ENCODE peak calls at places on chromosomes 11 and 22, in five cellular contexts. J is upper lobe of right lung, Q is endodermal cell, C is heart left ventricle, S is esophagus squamous epithelium. N is an unnamed sample. For H3K36me3 and H3K4me1, the result is how much of the 10 kb centered on the place peaks cover.

GRCh38 chr22:24523873-24524272 is 28.7 kb downstream of the UPB1 start:
- DNase-seq in J (no peak), Q (no peak), C (no peak), S (no peak), N (no peak)

GRCh38 chr11:94873910-94874575 is 99.3 kb downstream of the CWC15 start:
- DNase-seq in J (no peak), Q (peak), C (no peak), S (no peak), N (no peak)

GRCh38 chr11:67657300-67657699 is 6.8 kb upstream of the ACY3 start:
- DNase-seq in J (no peak), Q (no peak), C (no peak), S (no peak), N (no peak)

GRCh38 chr11:116072133-116072532 is 567.9 kb upstream of the CADM1 start:
- DNase-seq in J (no peak), Q (peak), C (no peak), S (no peak), N (no peak)

GRCh38 chr11:122115520-122116343 is at the start of gene BLID:
- DNase-seq in J (peak), Q (peak), C (no peak), S (no peak), N (no peak)

GRCh38 chr22:26751217-26751616 is 93.8 kb downstream of the MIAT start:
- DNase-seq in J (no peak), Q (peak), C (peak), S (no peak), N (no peak)

GRCh38 chr11:43974830-43975229 is 32.4 kb downstream of the C11orf96 start:
- DNase-seq in J (no peak), Q (no peak), C (no peak), S (no peak), N (no peak)

GRCh38 chr11:120400564-120401364 is 64.6 kb downstream of the ARHGEF12 start:
- DNase-seq in J (no peak), Q (no peak), C (no peak), S (no peak), N (no peak)

GRCh38 chr11:125404811-125405481 is 91.1 kb downstream of the FEZ1 start:
- DNase-seq in J (peak), Q (peak), C (peak), S (no peak), N (peak)

GRCh38 chr11:129252621-129253020 is 60.5 kb upstream of the ARHGAP32 start:
- DNase-seq in J (no peak), Q (peak), C (no peak), S (no peak), N (no peak)

GRCh38 chr11:35615911-35616900 is 2.1 kb upstream of the FJX1 start:
- DNase-seq in J (no peak), Q (no peak), C (no peak), S (no peak), N (no peak)

GRCh38 chr22:28799125-28799833 is 1.1 kb downstream of the XBP1 start:
- DNase-seq in J (no peak), Q (no peak), C (peak), S (no peak), N (no peak)

GRCh38 chr22:37726240-37726887 is 29.5 kb downstream of the TRIOBP start:
- DNase-seq in J (no peak), Q (no peak), C (no peak), S (no peak), N (no peak)

GRCh38 chr11:28858076-28858475 is 749.9 kb downstream of the METTL15 start:
- DNase-seq in J (no peak), Q (no peak), C (no peak), S (no peak), N (no peak)

GRCh38 chr11:35632301-35632700 is 14.0 kb downstream of the FJX1 start:
- DNase-seq in J (no peak), Q (no peak), C (no peak), S (no peak), N (no peak)

GRCh38 chr11:75582935-75583709 is 21.1 kb downstream of the SERPINH1 start:
- DNase-seq in J (peak), Q (peak), C (peak), S (no peak), N (peak)

GRCh38 chr11:35012467-35013191 is 96.2 kb downstream of the PDHX start:
- DNase-seq in J (no peak), Q (no peak), C (no peak), S (no peak), N (no peak)

GRCh38 chr11:12800032-12800671 is 125.9 kb downstream of the TEAD1 start:
- DNase-seq in J (no peak), Q (peak), C (no peak), S (no peak), N (no peak)

GRCh38 chr11:9633674-9634073 is 30.2 kb upstream of the SWAP70 start:
- DNase-seq in J (no peak), Q (no peak), C (no peak), S (no peak), N (no peak)

GRCh38 chr22:32723632-32724031 is 77.9 kb upstream of the TIMP3 start:
- DNase-seq in J (peak), Q (no peak), C (peak), S (no peak), N (peak)

GRCh38 chr11:128298271-128298670 is 289.1 kb downstream of the ETS1 start:
- DNase-seq in J (no peak), Q (no peak), C (no peak), S (no peak), N (no peak)

GRCh38 chr11:46601129-46601528 is 7.3 kb upstream of the AMBRA1 start:
- DNase-seq in J (no peak), Q (no peak), C (no peak), S (no peak), N (no peak)

GRCh38 chr11:118916842-118917388 is 8.8 kb downstream of the BCL9L start:
- DNase-seq in J (no peak), Q (peak), C (no peak), S (no peak), N (no peak)

GRCh38 chr11:109040303-109040702 is 375.4 kb downstream of the DDX10 start:
- DNase-seq in J (no peak), Q (peak), C (no peak), S (no peak), N (no peak)

GRCh38 chr11:21622995-21623394 is 569.9 kb upstream of the ANO5 start:
- DNase-seq in J (no peak), Q (no peak), C (no peak), S (no peak), N (no peak)

GRCh38 chr22:27870234-27871191 is 48.5 kb downstream of the PITPNB start:
- DNase-seq in J (no peak), Q (no peak), C (no peak), S (no peak), N (no peak)

GRCh38 chr22:19718255-19719054 is 4.2 kb downstream of the SEPTIN5 start:
- DNase-seq in J (no peak), Q (no peak), C (no peak), S (no peak), N (no peak)

GRCh38 chr11:126917531-126918204 is 82.9 kb downstream of the KIRREL3 start:
- DNase-seq in J (no peak), Q (no peak), C (no peak), S (no peak), N (no peak)

GRCh38 chr11:85718991-85719807 is 33.2 kb upstream of the CCDC89 start:
- DNase-seq in J (no peak), Q (peak), C (peak), S (no peak), N (no peak)

GRCh38 chr11:36362902-36363301 is 66.8 kb downstream of the PRR5L start:
- DNase-seq in J (no peak), Q (no peak), C (no peak), S (no peak), N (no peak)

GRCh38 chr22:18076060-18076497 is 1.7 kb upstream of the PEX26 start:
- DNase-seq in J (peak), Q (peak), C (peak), S (no peak), N (no peak)

GRCh38 chr22:41431656-41432055 is 14.9 kb downstream of the TOB2 start:
- DNase-seq in J (no peak), Q (no peak), C (no peak), S (no peak), N (no peak)
- H3K36me3 ChIP-seq in J (under half), Q (under half), C (under half), S (half or more), N (under half)

GRCh38 chr11:114140826-114141225 is 81.3 kb downstream of the ZBTB16 start:
- DNase-seq in J (no peak), Q (no peak), C (no peak), S (no peak), N (no peak)

GRCh38 chr11:114141863-114142590 is 82.5 kb downstream of the ZBTB16 start:
- DNase-seq in J (no peak), Q (no peak), C (no peak), S (no peak), N (no peak)

GRCh38 chr11:114142646-114143045 is 83.1 kb downstream of the ZBTB16 start:
- DNase-seq in J (no peak), Q (no peak), C (no peak), S (no peak), N (no peak)

GRCh38 chr11:114147389-114148382 is 88.2 kb downstream of the ZBTB16 start:
- DNase-seq in J (no peak), Q (peak), C (no peak), S (no peak), N (no peak)

DNA sequence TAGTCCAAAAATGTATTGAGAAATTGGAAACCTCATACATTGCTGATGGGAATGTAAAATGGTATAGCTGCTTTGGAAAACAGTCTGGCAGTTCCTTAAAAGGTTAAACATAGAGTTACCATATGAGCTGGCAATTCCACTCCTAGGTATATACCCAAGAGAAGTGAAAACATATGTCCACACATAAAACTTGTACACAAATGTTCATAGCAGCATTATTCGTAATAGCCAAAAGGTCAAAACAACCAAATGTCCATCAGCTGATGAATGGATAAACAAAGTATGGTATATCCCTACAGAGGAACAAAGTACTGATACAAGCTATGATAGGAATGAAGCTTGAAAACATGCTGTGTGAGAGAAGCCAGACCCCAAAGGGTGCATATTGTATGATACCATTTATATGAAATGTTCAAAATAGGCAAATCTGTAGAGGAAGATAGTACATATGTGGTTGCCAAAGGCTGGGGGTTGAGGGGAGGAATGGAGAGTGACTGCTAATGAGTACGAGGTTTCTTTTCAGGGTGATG is 85.7 kb downstream of the ZBTB16 start:
- DNase-seq in J (no peak), Q (no peak), C (no peak), S (no peak), N (no peak)
- H3K4me1 ChIP-seq in J (half or more), Q (under half), C (half or more), S (under half), N (half or more)

GRCh38 chr22:35756722-35757121 is 39.0 kb downstream of the APOL5 start:
- DNase-seq in J (no peak), Q (no peak), C (no peak), S (no peak), N (no peak)
- H3K36me3 ChIP-seq in J (under half), Q (half or more), C (under half), S (half or more), N (under half)

DNA sequence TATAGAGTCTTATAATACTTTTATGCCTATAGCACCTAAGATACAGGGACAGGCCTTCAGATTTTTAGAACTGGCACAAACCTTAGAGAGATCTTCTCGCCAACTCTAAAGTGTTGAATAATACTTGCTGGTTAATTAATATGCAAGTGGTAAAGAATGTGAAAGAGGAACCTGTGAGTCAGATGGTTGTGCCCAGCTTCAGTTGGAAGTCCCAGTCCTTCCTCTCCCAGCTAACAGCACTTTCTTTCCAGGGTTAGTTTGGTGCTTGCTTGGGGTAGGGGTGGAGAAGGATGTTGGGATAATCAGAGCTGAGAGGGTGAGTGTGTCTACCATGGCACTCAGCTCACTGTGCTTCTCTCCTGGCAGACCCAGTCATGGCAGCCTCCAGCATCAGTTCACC is 4.9 kb upstream of the TMEM132A start:
- DNase-seq in J (no peak), Q (no peak), C (no peak), S (no peak), N (no peak)
- H3K4me1 ChIP-seq in J (under half), Q (under half), C (under half), S (under half), N (half or more)

GRCh38 chr11:502288-503178 is 4.5 kb downstream of the RNH1 start:
- DNase-seq in J (no peak), Q (peak), C (no peak), S (no peak), N (no peak)
- H3K36me3 ChIP-seq in J (under half), Q (under half), C (under half), S (half or more), N (under half)

GRCh38 chr11:64459609-64460008 is 100.6 kb downstream of the RPS6KA4 start:
- DNase-seq in J (no peak), Q (no peak), C (no peak), S (no peak), N (no peak)
- H3K4me1 ChIP-seq in J (under half), Q (under half), C (under half), S (under half), N (under half)

GRCh38 chr11:71500601-71501021 is 26.5 kb upstream of the KRTAP5-7 start:
- DNase-seq in J (no peak), Q (no peak), C (peak), S (no peak), N (peak)

GRCh38 chr11:71499125-71499524 is 27.9 kb upstream of the KRTAP5-7 start:
- DNase-seq in J (no peak), Q (no peak), C (no peak), S (no peak), N (no peak)

GRCh38 chr11:71499546-71499945 is 27.5 kb upstream of the KRTAP5-7 start:
- DNase-seq in J (no peak), Q (no peak), C (no peak), S (no peak), N (peak)

GRCh38 chr11:71496421-71496820 is 30.6 kb upstream of the KRTAP5-7 start:
- DNase-seq in J (no peak), Q (no peak), C (no peak), S (no peak), N (no peak)

GRCh38 chr11:71498091-71498490 is 29.0 kb upstream of the KRTAP5-7 start:
- DNase-seq in J (no peak), Q (no peak), C (no peak), S (no peak), N (peak)
- H3K36me3 ChIP-seq in J (half or more), Q (under half), C (under half), S (half or more), N (half or more)

GRCh38 chr22:45311033-45311531 is 1.3 kb downstream of the FAM118A start:
- DNase-seq in J (no peak), Q (no peak), C (no peak), S (no peak), N (no peak)

GRCh38 chr22:45306139-45306538 is 3.6 kb upstream of the FAM118A start:
- DNase-seq in J (no peak), Q (no peak), C (no peak), S (no peak), N (no peak)

GRCh38 chr22:45309422-45310227 is at the start of gene FAM118A:
- DNase-seq in J (peak), Q (peak), C (peak), S (peak), N (peak)

GRCh38 chr22:45310331-45311032 is 748 bp downstream of the FAM118A start:
- DNase-seq in J (no peak), Q (peak), C (no peak), S (no peak), N (peak)

GRCh38 chr22:45308624-45309421 is 911 bp upstream of the FAM118A start:
- DNase-seq in J (no peak), Q (peak), C (no peak), S (no peak), N (peak)
- H3K4me1 ChIP-seq in J (under half), Q (under half), C (under half), S (under half), N (under half)